ENCODE peak calls at places on chromosomes 4 and X, in eight cellular contexts. One of them, this sample, is unnamed.

GRCh38 chr4:21476753-21477152 is 471.8 kb downstream of the KCNIP4 start:
- DNase-seq in NCI-H460: peak
- DNase-seq in M059J: peak
- DNase-seq in heart left ventricle: no peak
- DNase-seq in lower leg skin: no peak
- DNase-seq in AG10803: no peak
- DNase-seq in activated T-cell treated with anti-CD3 and anti-CD28 coated beads, Interleukin-2, amount 50 U/mL, for 1 hour: no peak
- DNase-seq in non-pigmented ciliary epithelial cell: no peak
- DNase-seq in this sample: no peak

GRCh38 chr4:13984996-13985780 is 357.7 kb upstream of the BOD1L1 start:
- DNase-seq in activated T-cell treated with anti-CD3 and anti-CD28 coated beads, Interleukin-2, amount 50 U/mL, for 1 hour: no peak
- DNase-seq in heart left ventricle: no peak
- DNase-seq in NCI-H460: no peak
- DNase-seq in AG10803: peak
- DNase-seq in lower leg skin: no peak
- DNase-seq in non-pigmented ciliary epithelial cell: no peak
- DNase-seq in M059J: peak
- DNase-seq in this sample: peak

GRCh38 chrX:1442724-1443367 is 9.9 kb downstream of the ASMTL start:
- DNase-seq in AG10803: no peak
- DNase-seq in non-pigmented ciliary epithelial cell: no peak
- DNase-seq in activated T-cell treated with anti-CD3 and anti-CD28 coated beads, Interleukin-2, amount 50 U/mL, for 1 hour: peak
- DNase-seq in NCI-H460: no peak
- DNase-seq in lower leg skin: peak
- DNase-seq in heart left ventricle: peak
- DNase-seq in M059J: no peak
- DNase-seq in this sample: no peak

GRCh38 chrX:97740044-97740443 is 856.3 kb downstream of the RPA4 start:
- DNase-seq in non-pigmented ciliary epithelial cell: no peak
- DNase-seq in heart left ventricle: no peak
- DNase-seq in NCI-H460: no peak
- DNase-seq in AG10803: no peak
- DNase-seq in activated T-cell treated with anti-CD3 and anti-CD28 coated beads, Interleukin-2, amount 50 U/mL, for 1 hour: no peak
- DNase-seq in lower leg skin: no peak
- DNase-seq in M059J: no peak
- DNase-seq in this sample: no peak

GRCh38 chr4:184756399-184756798 is 22.5 kb upstream of the CENPU start:
- DNase-seq in NCI-H460: no peak
- DNase-seq in AG10803: peak
- DNase-seq in heart left ventricle: no peak
- DNase-seq in lower leg skin: no peak
- DNase-seq in activated T-cell treated with anti-CD3 and anti-CD28 coated beads, Interleukin-2, amount 50 U/mL, for 1 hour: no peak
- DNase-seq in non-pigmented ciliary epithelial cell: no peak
- DNase-seq in M059J: peak
- DNase-seq in this sample: no peak

GRCh38 chr4:155604718-155605601 is 61.7 kb upstream of the GUCY1A1 start:
- DNase-seq in AG10803: peak
- DNase-seq in non-pigmented ciliary epithelial cell: peak
- DNase-seq in activated T-cell treated with anti-CD3 and anti-CD28 coated beads, Interleukin-2, amount 50 U/mL, for 1 hour: no peak
- DNase-seq in M059J: peak
- DNase-seq in lower leg skin: no peak
- DNase-seq in heart left ventricle: no peak
- DNase-seq in NCI-H460: no peak
- DNase-seq in this sample: no peak

GRCh38 chr4:107366016-107366415 is 329.9 kb upstream of the DKK2 start:
- DNase-seq in heart left ventricle: no peak
- DNase-seq in lower leg skin: no peak
- DNase-seq in NCI-H460: no peak
- DNase-seq in M059J: no peak
- DNase-seq in AG10803: peak
- DNase-seq in non-pigmented ciliary epithelial cell: no peak
- DNase-seq in activated T-cell treated with anti-CD3 and anti-CD28 coated beads, Interleukin-2, amount 50 U/mL, for 1 hour: no peak
- DNase-seq in this sample: no peak

GRCh38 chrX:131729295-131729694 is 185.4 kb downstream of the OR13H1 start:
- DNase-seq in NCI-H460: no peak
- DNase-seq in non-pigmented ciliary epithelial cell: no peak
- DNase-seq in lower leg skin: peak
- DNase-seq in activated T-cell treated with anti-CD3 and anti-CD28 coated beads, Interleukin-2, amount 50 U/mL, for 1 hour: peak
- DNase-seq in heart left ventricle: no peak
- DNase-seq in M059J: no peak
- DNase-seq in AG10803: no peak
- DNase-seq in this sample: no peak

GRCh38 chr4:22485751-22486150 is 30.1 kb downstream of the ADGRA3 start:
- DNase-seq in activated T-cell treated with anti-CD3 and anti-CD28 coated beads, Interleukin-2, amount 50 U/mL, for 1 hour: no peak
- DNase-seq in heart left ventricle: no peak
- DNase-seq in NCI-H460: no peak
- DNase-seq in lower leg skin: no peak
- DNase-seq in non-pigmented ciliary epithelial cell: peak
- DNase-seq in AG10803: peak
- DNase-seq in M059J: peak
- DNase-seq in this sample: no peak

GRCh38 chr4:154686838-154687237 is 57.0 kb upstream of the LRAT start:
- DNase-seq in activated T-cell treated with anti-CD3 and anti-CD28 coated beads, Interleukin-2, amount 50 U/mL, for 1 hour: no peak
- DNase-seq in heart left ventricle: no peak
- DNase-seq in NCI-H460: no peak
- DNase-seq in non-pigmented ciliary epithelial cell: no peak
- DNase-seq in lower leg skin: no peak
- DNase-seq in M059J: no peak
- DNase-seq in AG10803: no peak
- DNase-seq in this sample: no peak

GRCh38 chrX:24464836-24465523 is at the start of gene PDK3:
- DNase-seq in activated T-cell treated with anti-CD3 and anti-CD28 coated beads, Interleukin-2, amount 50 U/mL, for 1 hour: peak
- DNase-seq in NCI-H460: peak
- DNase-seq in heart left ventricle: peak
- DNase-seq in non-pigmented ciliary epithelial cell: peak
- DNase-seq in M059J: peak
- DNase-seq in AG10803: peak
- DNase-seq in lower leg skin: peak
- DNase-seq in this sample: peak

GRCh38 chr4:153241970-153242847 is 38.0 kb downstream of the TRIM2 start:
- DNase-seq in lower leg skin: peak
- DNase-seq in activated T-cell treated with anti-CD3 and anti-CD28 coated beads, Interleukin-2, amount 50 U/mL, for 1 hour: no peak
- DNase-seq in M059J: peak
- DNase-seq in non-pigmented ciliary epithelial cell: no peak
- DNase-seq in NCI-H460: no peak
- DNase-seq in AG10803: no peak
- DNase-seq in heart left ventricle: no peak
- DNase-seq in this sample: no peak